ENCODE peak calls at places on chromosome 9, in ten cellular contexts. One of them, this sample, is unnamed.

GRCh38 chr9:2427016-2427891 is 194.3 kb upstream of the VLDLR start:
- DNase-seq in AG10803: no peak
- DNase-seq in pancreas: peak; percentile 74
- DNase-seq in psoas muscle: no peak
- DNase-seq in body of pancreas: peak; percentile 79
- DNase-seq in upper lobe of left lung: no peak
- DNase-seq in A549: no peak
- DNase-seq in BJ: no peak
- DNase-seq in astrocyte of the cerebellum: no peak
- DNase-seq in cardiac fibroblast: peak; percentile 5
- DNase-seq in this sample: no peak

GRCh38 chr9:36437790-36438189 is 37.7 kb upstream of the RNF38 start:
- DNase-seq in upper lobe of left lung: no peak
- DNase-seq in body of pancreas: no peak
- DNase-seq in cardiac fibroblast: no peak
- DNase-seq in psoas muscle: no peak
- DNase-seq in A549: no peak
- DNase-seq in pancreas: no peak
- DNase-seq in BJ: no peak
- DNase-seq in AG10803: no peak
- DNase-seq in astrocyte of the cerebellum: no peak
- DNase-seq in this sample: no peak

GRCh38 chr9:87656485-87656884 is 69.4 kb upstream of the CTSL start:
- DNase-seq in cardiac fibroblast: peak; percentile 52
- DNase-seq in upper lobe of left lung: no peak
- DNase-seq in A549: no peak
- DNase-seq in astrocyte of the cerebellum: no peak
- DNase-seq in BJ: no peak
- DNase-seq in body of pancreas: no peak
- DNase-seq in psoas muscle: no peak
- DNase-seq in pancreas: no peak
- DNase-seq in AG10803: no peak
- DNase-seq in this sample: no peak

GRCh38 chr9:123111977-123112869 is 78.8 kb downstream of the GPR21 start:
- DNase-seq in cardiac fibroblast: peak; percentile 37
- DNase-seq in psoas muscle: no peak
- DNase-seq in astrocyte of the cerebellum: no peak
- DNase-seq in body of pancreas: no peak
- DNase-seq in A549: no peak
- DNase-seq in upper lobe of left lung: no peak
- DNase-seq in pancreas: no peak
- DNase-seq in AG10803: no peak
- DNase-seq in BJ: no peak
- DNase-seq in this sample: no peak

GRCh38 chr9:126397056-126397455 is 70.4 kb downstream of the MVB12B start:
- DNase-seq in A549: no peak
- DNase-seq in psoas muscle: no peak
- DNase-seq in BJ: no peak
- DNase-seq in pancreas: no peak
- DNase-seq in astrocyte of the cerebellum: no peak
- DNase-seq in cardiac fibroblast: no peak
- DNase-seq in upper lobe of left lung: no peak
- DNase-seq in body of pancreas: no peak
- DNase-seq in AG10803: no peak
- DNase-seq in this sample: peak; percentile 30

GRCh38 chr9:131043097-131043496 is 34.1 kb downstream of the LAMC3 start:
- DNase-seq in AG10803: no peak
- DNase-seq in body of pancreas: no peak
- DNase-seq in astrocyte of the cerebellum: no peak
- DNase-seq in pancreas: no peak
- DNase-seq in cardiac fibroblast: no peak
- DNase-seq in BJ: no peak
- DNase-seq in A549: no peak
- DNase-seq in psoas muscle: no peak
- DNase-seq in upper lobe of left lung: no peak
- DNase-seq in this sample: peak; percentile 62

GRCh38 chr9:32376295-32376694 is 8.1 kb upstream of the ACO1 start:
- DNase-seq in pancreas: no peak
- DNase-seq in body of pancreas: no peak
- DNase-seq in astrocyte of the cerebellum: no peak
- DNase-seq in upper lobe of left lung: no peak
- DNase-seq in AG10803: peak; percentile 25
- DNase-seq in A549: no peak
- DNase-seq in cardiac fibroblast: no peak
- DNase-seq in BJ: no peak
- DNase-seq in psoas muscle: no peak
- DNase-seq in this sample: no peak

GRCh38 chr9:2740616-2741015 is 23.3 kb downstream of the KCNV2 start:
- DNase-seq in psoas muscle: no peak
- DNase-seq in AG10803: peak; percentile 23
- DNase-seq in body of pancreas: no peak
- DNase-seq in BJ: peak; percentile 13
- DNase-seq in astrocyte of the cerebellum: no peak
- DNase-seq in cardiac fibroblast: peak; percentile 23
- DNase-seq in pancreas: no peak
- DNase-seq in upper lobe of left lung: no peak
- DNase-seq in A549: no peak
- DNase-seq in this sample: no peak

GRCh38 chr9:95344735-95345134 is 27.2 kb upstream of the FANCC start:
- DNase-seq in AG10803: no peak
- DNase-seq in psoas muscle: no peak
- DNase-seq in cardiac fibroblast: no peak
- DNase-seq in A549: no peak
- DNase-seq in upper lobe of left lung: no peak
- DNase-seq in body of pancreas: no peak
- DNase-seq in BJ: no peak
- DNase-seq in astrocyte of the cerebellum: no peak
- DNase-seq in pancreas: no peak
- DNase-seq in this sample: no peak

GRCh38 chr9:95089257-95089873 is 228.1 kb downstream of the FANCC start:
- DNase-seq in A549: peak; percentile 41
- DNase-seq in psoas muscle: no peak
- DNase-seq in cardiac fibroblast: no peak
- DNase-seq in pancreas: no peak
- DNase-seq in BJ: no peak
- DNase-seq in upper lobe of left lung: no peak
- DNase-seq in AG10803: no peak
- DNase-seq in body of pancreas: peak; percentile 15
- DNase-seq in astrocyte of the cerebellum: no peak
- DNase-seq in this sample: no peak

GRCh38 chr9:129983891-129984290 is 59.1 kb downstream of the FNBP1 start:
- DNase-seq in pancreas: no peak
- DNase-seq in A549: no peak
- DNase-seq in AG10803: peak; percentile 82
- DNase-seq in astrocyte of the cerebellum: peak; percentile 57
- DNase-seq in BJ: no peak
- DNase-seq in cardiac fibroblast: peak; percentile 77
- DNase-seq in body of pancreas: no peak
- DNase-seq in upper lobe of left lung: no peak
- DNase-seq in psoas muscle: no peak
- DNase-seq in this sample: no peak

GRCh38 chr9:123343428-123344272 is 12.3 kb upstream of the CRB2 start:
- DNase-seq in psoas muscle: no peak
- DNase-seq in AG10803: peak; percentile 43
- DNase-seq in pancreas: no peak
- DNase-seq in A549: no peak
- DNase-seq in BJ: no peak
- DNase-seq in astrocyte of the cerebellum: no peak
- DNase-seq in cardiac fibroblast: peak; percentile 25
- DNase-seq in upper lobe of left lung: no peak
- DNase-seq in body of pancreas: no peak
- DNase-seq in this sample: peak; percentile 87

GRCh38 chr9:91285729-91286353 is 75.9 kb downstream of the AUH start:
- DNase-seq in pancreas: no peak
- DNase-seq in psoas muscle: no peak
- DNase-seq in cardiac fibroblast: peak; percentile 51
- DNase-seq in A549: no peak
- DNase-seq in body of pancreas: no peak
- DNase-seq in upper lobe of left lung: no peak
- DNase-seq in AG10803: no peak
- DNase-seq in BJ: no peak
- DNase-seq in astrocyte of the cerebellum: no peak
- DNase-seq in this sample: no peak

GRCh38 chr9:3479516-3480352 is 46.1 kb downstream of the RFX3 start:
- DNase-seq in psoas muscle: no peak
- DNase-seq in AG10803: no peak
- DNase-seq in A549: no peak
- DNase-seq in BJ: no peak
- DNase-seq in astrocyte of the cerebellum: no peak
- DNase-seq in upper lobe of left lung: no peak
- DNase-seq in cardiac fibroblast: no peak
- DNase-seq in pancreas: no peak
- DNase-seq in body of pancreas: no peak
- DNase-seq in this sample: no peak

GRCh38 chr9:125262217-125262991 is 778 bp downstream of the GAPVD1 start:
- DNase-seq in A549: no peak
- DNase-seq in psoas muscle: no peak
- DNase-seq in BJ: no peak
- DNase-seq in pancreas: no peak
- DNase-seq in AG10803: no peak
- DNase-seq in cardiac fibroblast: peak; percentile 14
- DNase-seq in body of pancreas: no peak
- DNase-seq in astrocyte of the cerebellum: no peak
- DNase-seq in upper lobe of left lung: no peak
- DNase-seq in this sample: no peak

DNA sequence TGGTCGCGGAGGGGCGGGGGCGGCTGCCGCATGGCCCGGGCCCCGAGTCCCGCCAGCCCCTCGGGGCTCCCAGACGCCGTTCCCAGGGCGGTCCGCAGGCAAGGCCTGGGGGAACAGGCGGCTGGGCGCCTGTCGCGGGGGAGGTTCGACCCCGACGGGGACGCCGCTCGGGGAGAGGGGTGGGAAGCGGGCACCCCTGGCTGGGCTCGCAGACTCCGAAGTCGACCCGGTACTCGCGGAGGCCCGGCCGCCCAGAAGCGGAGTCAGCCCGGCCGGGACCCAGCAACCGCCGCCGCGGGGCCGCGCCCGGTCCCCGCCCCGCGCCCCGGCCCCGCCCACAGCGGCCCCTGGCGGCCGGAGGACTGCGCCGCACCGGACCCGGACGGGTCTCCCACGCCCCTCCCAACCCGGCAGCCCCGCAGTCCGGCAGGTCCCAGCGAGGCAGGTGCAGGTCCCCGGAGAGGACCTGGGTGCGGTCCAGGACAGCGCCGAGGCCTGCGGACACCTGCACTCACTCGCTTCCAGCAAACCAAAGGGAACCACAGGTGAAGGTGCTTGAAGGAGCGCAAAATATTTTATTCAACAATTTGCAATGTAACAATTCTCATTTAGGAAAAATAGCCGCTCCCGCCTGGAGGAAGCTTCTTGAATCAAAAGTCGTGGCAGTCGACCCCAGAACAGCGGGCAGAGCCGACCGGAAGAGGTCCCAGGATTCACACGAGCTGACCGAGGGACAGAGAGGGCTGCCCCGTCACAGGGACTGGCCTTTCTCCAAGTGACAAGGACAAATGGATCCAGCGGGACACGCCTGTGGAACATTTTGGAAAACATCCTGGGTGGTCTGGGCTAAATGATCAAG is at the start of gene INPP5E:
- DNase-seq in AG10803: peak; percentile 72
- DNase-seq in pancreas: peak; percentile 84
- DNase-seq in A549: peak; percentile 81
- DNase-seq in cardiac fibroblast: peak; percentile 70
- DNase-seq in psoas muscle: peak; percentile 87
- DNase-seq in BJ: no peak
- DNase-seq in body of pancreas: peak; percentile 77
- DNase-seq in astrocyte of the cerebellum: peak; percentile 26
- DNase-seq in upper lobe of left lung: peak; percentile 69
- DNase-seq in this sample: peak; percentile 98
- TF ChIP-seq CTCF in AG10803: peak; percentile 42
- TF ChIP-seq CTCF in pancreas: peak; percentile 35
- TF ChIP-seq CTCF in A549: peak; percentile 87
- TF ChIP-seq CTCF in cardiac fibroblast: peak; percentile 33
- TF ChIP-seq CTCF in psoas muscle: peak; percentile 90
- TF ChIP-seq CTCF in BJ: peak; percentile 43
- TF ChIP-seq CTCF in body of pancreas: peak; percentile 46
- TF ChIP-seq CTCF in astrocyte of the cerebellum: peak; percentile 62
- TF ChIP-seq CTCF in upper lobe of left lung: peak; percentile 93
- TF ChIP-seq CTCF in this sample: peak; percentile 71

GRCh38 chr9:5442400-5443011 is 4.8 kb upstream of the PLGRKT start:
- DNase-seq in pancreas: no peak
- DNase-seq in BJ: no peak
- DNase-seq in upper lobe of left lung: peak; percentile 53
- DNase-seq in astrocyte of the cerebellum: no peak
- DNase-seq in A549: peak; percentile 78
- DNase-seq in AG10803: peak; percentile 66
- DNase-seq in body of pancreas: peak; percentile 57
- DNase-seq in psoas muscle: no peak
- DNase-seq in cardiac fibroblast: peak; percentile 77
- DNase-seq in this sample: no peak
- TF ChIP-seq CTCF in pancreas: no peak
- TF ChIP-seq CTCF in BJ: peak; percentile 61
- TF ChIP-seq CTCF in upper lobe of left lung: peak; percentile 47
- TF ChIP-seq CTCF in astrocyte of the cerebellum: peak; percentile 60
- TF ChIP-seq CTCF in A549: peak; percentile 68
- TF ChIP-seq CTCF in AG10803: peak; percentile 66
- TF ChIP-seq CTCF in body of pancreas: peak; percentile 65
- TF ChIP-seq CTCF in psoas muscle: peak; percentile 61
- TF ChIP-seq CTCF in cardiac fibroblast: peak; percentile 48
- TF ChIP-seq CTCF in this sample: peak; percentile 68

GRCh38 chr9:110197330-110198187 is 10.4 kb downstream of the C9orf152 start:
- DNase-seq in cardiac fibroblast: no peak
- DNase-seq in pancreas: no peak
- DNase-seq in body of pancreas: no peak
- DNase-seq in BJ: no peak
- DNase-seq in A549: peak; percentile 21
- DNase-seq in psoas muscle: no peak
- DNase-seq in astrocyte of the cerebellum: no peak
- DNase-seq in AG10803: no peak
- DNase-seq in upper lobe of left lung: no peak
- DNase-seq in this sample: no peak
- TF ChIP-seq CTCF in cardiac fibroblast: peak; percentile 51
- TF ChIP-seq CTCF in pancreas: no peak
- TF ChIP-seq CTCF in body of pancreas: peak; percentile 23
- TF ChIP-seq CTCF in BJ: peak; percentile 60
- TF ChIP-seq CTCF in A549: peak; percentile 14
- TF ChIP-seq CTCF in psoas muscle: peak; percentile 12
- TF ChIP-seq CTCF in astrocyte of the cerebellum: peak; percentile 23
- TF ChIP-seq CTCF in AG10803: peak; percentile 59
- TF ChIP-seq CTCF in upper lobe of left lung: no peak
- TF ChIP-seq CTCF in this sample: no peak

DNA sequence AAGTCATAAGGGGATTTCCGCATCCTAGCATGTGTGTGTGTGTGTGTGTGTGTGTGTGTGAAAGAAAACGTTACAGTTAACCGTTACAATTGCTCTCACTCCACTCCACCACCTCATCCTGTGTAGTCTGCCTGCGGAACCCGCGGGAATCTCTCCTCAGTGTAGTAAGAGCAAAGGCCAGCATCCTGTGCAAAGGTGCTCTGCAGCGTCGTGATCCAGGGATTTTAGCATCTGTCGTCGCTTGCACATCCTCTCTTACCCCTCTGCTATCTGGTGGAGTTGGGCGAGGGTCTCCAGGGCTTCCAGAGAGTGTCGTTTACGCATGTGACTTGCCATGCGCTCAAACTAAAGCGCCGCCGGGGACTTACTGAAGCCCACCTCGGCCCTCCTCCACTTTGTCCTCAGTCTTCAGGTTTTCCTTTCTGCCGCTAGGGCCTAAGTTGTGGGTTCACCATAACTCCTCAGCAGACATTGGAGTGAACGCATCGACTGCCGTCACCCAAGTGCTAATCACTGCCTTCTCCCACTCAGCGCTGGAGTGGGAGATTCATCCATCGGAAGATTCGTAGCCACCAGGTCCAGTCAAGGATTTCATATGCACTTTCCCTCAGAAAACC is 3.9 kb downstream of the CDKN2B start:
- DNase-seq in AG10803: no peak
- DNase-seq in pancreas: no peak
- DNase-seq in body of pancreas: no peak
- DNase-seq in psoas muscle: no peak
- DNase-seq in A549: no peak
- DNase-seq in upper lobe of left lung: no peak
- DNase-seq in BJ: no peak
- DNase-seq in cardiac fibroblast: no peak
- DNase-seq in astrocyte of the cerebellum: no peak
- DNase-seq in this sample: no peak
- TF ChIP-seq CTCF in AG10803: no peak
- TF ChIP-seq CTCF in pancreas: no peak
- TF ChIP-seq CTCF in body of pancreas: no peak
- TF ChIP-seq CTCF in psoas muscle: no peak
- TF ChIP-seq CTCF in A549: no peak
- TF ChIP-seq CTCF in upper lobe of left lung: no peak
- TF ChIP-seq CTCF in BJ: no peak
- TF ChIP-seq CTCF in cardiac fibroblast: no peak
- TF ChIP-seq CTCF in astrocyte of the cerebellum: peak; percentile 31
- TF ChIP-seq CTCF in this sample: no peak

This sample was measured in GM20000.